ENCODE peak calls at places on chromosomes 2 and 18, in six cellular contexts. H is HepG2, L is AG04450, Z is Peyer's patch, Q is tibial artery, I is fibroblast of lung. D is an unnamed sample.

GRCh38 chr18:11259421-11259820 is 110.1 kb upstream of the PIEZO2 start:
- DNase-seq in H (no peak), I (no peak), L (no peak), Q (no peak), Z (peak), D (no peak)

GRCh38 chr2:172953970-172954852 is 121.4 kb upstream of the MAP3K20 start:
- DNase-seq in L (no peak), I (no peak), H (no peak), Z (no peak), Q (no peak), D (no peak)

GRCh38 chr2:193371200-193371599 is 1176.5 kb upstream of the TMEFF2 start:
- DNase-seq in I (no peak), L (no peak), Z (no peak), Q (no peak), H (no peak), D (no peak)

GRCh38 chr2:13676269-13676668 is 956.2 kb upstream of the LRATD1 start:
- DNase-seq in H (no peak), Z (no peak), I (peak), Q (no peak), L (peak), D (no peak)

GRCh38 chr2:10410716-10411437 is 37.2 kb downstream of the ODC1 start:
- DNase-seq in L (no peak), I (no peak), H (no peak), Q (no peak), Z (no peak), D (no peak)

GRCh38 chr2:48457227-48457626 is 72.7 kb upstream of the STON1 start:
- DNase-seq in Q (no peak), H (no peak), L (no peak), Z (no peak), I (no peak), D (no peak)

GRCh38 chr2:3645745-3646389 is 12.1 kb upstream of the ALLC start:
- DNase-seq in I (no peak), Q (peak), H (peak), Z (no peak), L (no peak), D (no peak)

GRCh38 chr18:25144835-25145234 is 207.1 kb downstream of the ZNF521 start:
- DNase-seq in L (peak), H (peak), Q (no peak), I (peak), Z (no peak), D (no peak)

GRCh38 chr2:231911381-231911780 is 14.8 kb downstream of the NPPC start:
- DNase-seq in H (no peak), I (no peak), L (no peak), Q (no peak), Z (no peak), D (no peak)

GRCh38 chr2:7508220-7508943 is 591.2 kb downstream of the RNF144A start:
- DNase-seq in I (no peak), Q (no peak), H (no peak), L (no peak), Z (no peak), D (no peak)

GRCh38 chr18:46413684-46414083 is 243.3 kb downstream of the LOXHD1 start:
- DNase-seq in H (no peak), L (no peak), Z (no peak), I (no peak), Q (no peak), D (no peak)

GRCh38 chr2:200373973-200374416 is 67.5 kb downstream of the SPATS2L start:
- DNase-seq in Z (peak), H (peak), L (no peak), Q (no peak), I (no peak), D (no peak)

GRCh38 chr2:140714586-140714985 is 1416.2 kb downstream of the LRP1B start:
- DNase-seq in H (no peak), Q (no peak), Z (no peak), L (no peak), I (peak), D (no peak)

GRCh38 chr18:73990241-73990640 is 157.4 kb downstream of the FBXO15 start:
- DNase-seq in Z (no peak), Q (no peak), I (no peak), H (no peak), L (no peak), D (no peak)

GRCh38 chr2:181973379-181973778 is 12.3 kb upstream of the PPP1R1C start:
- DNase-seq in Z (no peak), H (no peak), L (no peak), Q (no peak), I (no peak), D (no peak)

GRCh38 chr2:38863061-38863695 is 12.6 kb downstream of the DHX57 start:
- DNase-seq in H (no peak), L (no peak), I (no peak), Z (no peak), Q (no peak), D (no peak)

GRCh38 chr2:130869441-130870160 is 32.9 kb downstream of the ARHGEF4 start:
- DNase-seq in Z (peak), I (no peak), Q (peak), H (no peak), L (no peak), D (peak)

GRCh38 chr2:200913654-200914053 is 24.5 kb downstream of the NIF3L1 start:
- DNase-seq in H (no peak), Z (no peak), L (no peak), I (no peak), Q (no peak), D (no peak)

GRCh38 chr2:16049406-16049805 is 109.1 kb downstream of the MYCN start:
- DNase-seq in L (no peak), Z (no peak), I (no peak), Q (no peak), H (no peak), D (no peak)

GRCh38 chr2:58604096-58604495 is 363.0 kb upstream of the FANCL start:
- DNase-seq in I (no peak), Q (no peak), H (no peak), Z (no peak), L (no peak), D (no peak)
- H3K27ac ChIP-seq in I (no peak), Q (no peak), H (no peak), Z (no peak), L (no peak), D (peak)

GRCh38 chr2:127514076-127514475 is 12.2 kb downstream of the IWS1 start:
- DNase-seq in H (no peak), L (no peak), Z (no peak), Q (no peak), I (no peak), D (no peak)
- H3K27ac ChIP-seq in H (peak), L (no peak), Z (no peak), Q (no peak), I (no peak), D (peak)

DNA sequence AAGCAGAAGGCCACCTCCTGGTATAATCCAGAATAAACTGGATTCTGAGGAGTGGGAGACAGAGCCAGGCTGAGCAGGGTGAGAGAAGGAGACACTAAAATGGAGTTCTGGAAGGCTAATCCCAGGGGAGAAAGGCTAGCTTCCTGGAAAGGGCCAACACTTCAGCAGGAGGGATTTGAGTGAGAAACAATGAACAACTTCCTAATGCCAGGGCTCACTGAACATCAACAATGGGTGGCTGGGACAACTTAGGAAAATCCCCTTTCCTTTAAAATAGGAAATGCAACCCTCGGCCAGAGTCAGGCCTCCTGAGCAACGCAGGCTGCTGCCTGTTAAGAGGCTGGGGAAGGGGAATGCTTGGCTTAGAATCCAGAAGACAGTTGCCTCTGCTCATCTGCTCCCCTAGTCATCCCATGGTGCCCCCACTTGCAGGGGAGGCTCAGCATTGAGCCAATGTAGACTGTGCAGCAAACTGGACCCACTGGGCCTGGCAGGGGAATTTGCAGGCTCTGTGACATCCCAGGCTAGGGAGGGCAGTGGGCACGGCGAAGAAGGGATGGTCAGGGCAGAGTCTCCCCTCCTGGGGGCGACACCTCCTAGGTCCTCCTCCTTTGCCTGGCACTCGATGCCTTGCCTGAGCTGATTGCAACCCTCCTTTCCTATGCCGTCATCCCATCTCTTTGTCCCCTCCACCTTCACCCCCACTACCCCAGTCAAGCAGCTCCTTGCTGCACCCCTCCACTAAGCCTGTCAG is 182.6 kb downstream of the TNS1 start:
- DNase-seq in I (no peak), L (no peak), Z (no peak), Q (no peak), H (no peak), D (no peak)
- H3K27ac ChIP-seq in I (no peak), L (no peak), Z (no peak), Q (peak), H (no peak), D (no peak)

GRCh38 chr2:159199236-159199635 is 87.3 kb downstream of the WDSUB1 start:
- DNase-seq in L (no peak), H (no peak), Q (no peak), I (no peak), Z (no peak), D (no peak)

GRCh38 chr2:159201321-159202063 is 85.0 kb downstream of the WDSUB1 start:
- DNase-seq in Q (no peak), I (peak), Z (peak), L (peak), H (no peak), D (no peak)

GRCh38 chr2:159199751-159200465 is 86.6 kb downstream of the WDSUB1 start:
- DNase-seq in Q (no peak), H (no peak), L (no peak), I (no peak), Z (no peak), D (no peak)

GRCh38 chr2:159202568-159203071 is 83.9 kb downstream of the WDSUB1 start:
- DNase-seq in I (peak), H (peak), Q (peak), L (peak), Z (peak), D (peak)

GRCh38 chr2:159200498-159200897 is 86.0 kb downstream of the WDSUB1 start:
- DNase-seq in L (no peak), I (peak), Q (no peak), Z (no peak), H (no peak), D (no peak)
- H3K27ac ChIP-seq in L (no peak), I (no peak), Q (no peak), Z (no peak), H (no peak), D (no peak)

GRCh38 chr2:105771841-105772240 is 27.1 kb downstream of the NCK2 start:
- DNase-seq in Q (no peak), I (no peak), Z (peak), H (no peak), L (no peak), D (no peak)
- H3K27ac ChIP-seq in Q (peak), I (peak), Z (peak), H (no peak), L (no peak), D (no peak)

GRCh38 chr18:49100226-49100968 is 149.6 kb upstream of the SMAD7 start:
- DNase-seq in Z (no peak), L (no peak), H (peak), I (peak), Q (no peak), D (no peak)
- H3K27ac ChIP-seq in Z (no peak), L (no peak), H (no peak), I (no peak), Q (no peak), D (no peak)

GRCh38 chr18:48300463-48300961 is 108.7 kb downstream of the ZBTB7C start:
- DNase-seq in Q (peak), I (no peak), Z (no peak), H (no peak), L (no peak), D (no peak)
- H3K27ac ChIP-seq in Q (no peak), I (no peak), Z (no peak), H (no peak), L (no peak), D (no peak)

D was measured in caudate nucleus.